ENCODE peak calls at places on chromosomes 16 and 17, in nine cellular contexts. B is AG04450; N is activated CD4-positive, alpha-beta T cell treated with anti-CD3 and anti-CD28 coated beads for 36 hours; L is cardiac fibroblast; W is nephron progenitor cell; P is NCI-H774; I is NCI-H2081; E is T-helper 1 cell; K is EL. J is an unnamed sample.

GRCh38 chr17:75571197-75571884 is 16.3 kb upstream of the MYO15B start:
- DNase-seq in B (no peak), N (peak), L (peak), W (no peak), P (no peak), I (no peak), E (no peak), K (no peak), J (peak)

GRCh38 chr16:9438991-9439390 is 347.5 kb downstream of the HAPSTR1 start:
- DNase-seq in B (no peak), N (no peak), L (no peak), W (no peak), P (no peak), I (no peak), E (no peak), K (no peak), J (no peak)

GRCh38 chr17:17752822-17753448 is 71.7 kb downstream of the RAI1 start:
- DNase-seq in B (no peak), N (no peak), L (no peak), W (no peak), P (no peak), I (no peak), E (no peak), K (no peak), J (no peak)

GRCh38 chr17:18315498-18316360 is 636 bp downstream of the SMCR8 start:
- DNase-seq in B (no peak), N (peak), L (no peak), W (no peak), P (no peak), I (no peak), E (no peak), K (no peak), J (no peak)

GRCh38 chr17:41559548-41559947 is 12.3 kb downstream of the KRT9 start:
- DNase-seq in B (no peak), N (no peak), L (no peak), W (no peak), P (no peak), I (no peak), E (no peak), K (peak), J (no peak)

GRCh38 chr17:82400830-82401229 is 17.3 kb upstream of the HEXD start:
- DNase-seq in B (no peak), N (peak), L (no peak), W (no peak), P (no peak), I (no peak), E (no peak), K (no peak), J (no peak)

GRCh38 chr17:39404542-39405378 is 3.3 kb upstream of the FBXL20 start:
- DNase-seq in B (peak), N (peak), L (peak), W (no peak), P (no peak), I (no peak), E (no peak), K (peak), J (no peak)

GRCh38 chr17:82767041-82767754 is 15.3 kb downstream of the TBCD start:
- DNase-seq in B (no peak), N (peak), L (peak), W (peak), P (peak), I (peak), E (no peak), K (peak), J (no peak)